ENCODE peak calls at places on chromosomes 1 and 21, in five cellular contexts. One of them, this sample, is unnamed.
A peak's percentile ranks its signal among the peaks of the same experiment; 100 is the strongest.

GRCh38 chr1:101820080-101820479 is 176.6 kb downstream of the OLFM3 start:
- DNase-seq in cardiac muscle cell: peak; percentile 61
- DNase-seq in WERI-Rb-1: peak; percentile 8
- DNase-seq in choroid plexus epithelial cell: peak; percentile 51
- DNase-seq in pancreas: peak; percentile 2
- DNase-seq in this sample: peak; percentile 13

GRCh38 chr1:223123238-223123976 is 19.6 kb downstream of the TLR5 start:
- DNase-seq in cardiac muscle cell: peak; percentile 82
- DNase-seq in WERI-Rb-1: peak; percentile 37
- DNase-seq in choroid plexus epithelial cell: peak; percentile 74
- DNase-seq in pancreas: peak; percentile 54
- DNase-seq in this sample: peak; percentile 44

GRCh38 chr1:236516929-236517704 is 6.7 kb upstream of the LGALS8 start:
- DNase-seq in cardiac muscle cell: no peak
- DNase-seq in WERI-Rb-1: no peak
- DNase-seq in choroid plexus epithelial cell: peak; percentile 92
- DNase-seq in pancreas: no peak
- DNase-seq in this sample: peak; percentile 75

GRCh38 chr1:66412689-66413088 is 121.3 kb upstream of the SGIP1 start:
- DNase-seq in cardiac muscle cell: no peak
- DNase-seq in WERI-Rb-1: no peak
- DNase-seq in choroid plexus epithelial cell: peak; percentile 41
- DNase-seq in pancreas: no peak
- DNase-seq in this sample: no peak

GRCh38 chr1:56532359-56532696 is 47.0 kb downstream of the PLPP3 start:
- DNase-seq in cardiac muscle cell: no peak
- DNase-seq in WERI-Rb-1: no peak
- DNase-seq in choroid plexus epithelial cell: no peak
- DNase-seq in pancreas: no peak
- DNase-seq in this sample: peak; percentile 32

GRCh38 chr1:214438059-214438458 is 113.3 kb downstream of the PTPN14 start:
- DNase-seq in cardiac muscle cell: peak; percentile 13
- DNase-seq in WERI-Rb-1: peak; percentile 94
- DNase-seq in choroid plexus epithelial cell: no peak
- DNase-seq in pancreas: no peak
- DNase-seq in this sample: no peak

GRCh38 chr1:185636848-185637247 is 97.3 kb upstream of the HMCN1 start:
- DNase-seq in cardiac muscle cell: no peak
- DNase-seq in WERI-Rb-1: no peak
- DNase-seq in choroid plexus epithelial cell: no peak
- DNase-seq in pancreas: no peak
- DNase-seq in this sample: no peak

GRCh38 chr1:29447368-29447767 is 211.0 kb downstream of the PTPRU start:
- DNase-seq in cardiac muscle cell: no peak
- DNase-seq in WERI-Rb-1: no peak
- DNase-seq in choroid plexus epithelial cell: no peak
- DNase-seq in pancreas: no peak
- DNase-seq in this sample: no peak

GRCh38 chr1:180269848-180270766 is 40.0 kb downstream of the LHX4 start:
- DNase-seq in cardiac muscle cell: peak; percentile 19
- DNase-seq in WERI-Rb-1: peak; percentile 75
- DNase-seq in choroid plexus epithelial cell: no peak
- DNase-seq in pancreas: peak; percentile 38
- DNase-seq in this sample: no peak

GRCh38 chr1:189431437-189431836 is 1046.2 kb downstream of the BRINP3 start:
- DNase-seq in cardiac muscle cell: no peak
- DNase-seq in WERI-Rb-1: no peak
- DNase-seq in choroid plexus epithelial cell: peak; percentile 46
- DNase-seq in pancreas: no peak
- DNase-seq in this sample: peak; percentile 37

GRCh38 chr21:37670883-37671282 is 245.4 kb downstream of the KCNJ6 start:
- DNase-seq in cardiac muscle cell: no peak
- DNase-seq in WERI-Rb-1: no peak
- DNase-seq in choroid plexus epithelial cell: peak; percentile 72
- DNase-seq in pancreas: no peak
- DNase-seq in this sample: no peak

GRCh38 chr1:234602334-234603220 is 7.4 kb downstream of the IRF2BP2 start:
- DNase-seq in cardiac muscle cell: no peak
- DNase-seq in WERI-Rb-1: no peak
- DNase-seq in choroid plexus epithelial cell: peak; percentile 94
- DNase-seq in pancreas: peak; percentile 51
- DNase-seq in this sample: peak; percentile 96

GRCh38 chr1:17826165-17826488 is 71.0 kb downstream of the ACTL8 start:
- DNase-seq in cardiac muscle cell: peak; percentile 60
- DNase-seq in WERI-Rb-1: peak; percentile 90
- DNase-seq in choroid plexus epithelial cell: peak; percentile 43
- DNase-seq in pancreas: peak; percentile 19
- DNase-seq in this sample: no peak

GRCh38 chr21:38819719-38820147 is 14.0 kb downstream of the ETS2 start:
- DNase-seq in cardiac muscle cell: no peak
- DNase-seq in WERI-Rb-1: no peak
- DNase-seq in choroid plexus epithelial cell: peak; percentile 79
- DNase-seq in pancreas: no peak
- DNase-seq in this sample: peak; percentile 61

GRCh38 chr1:185426761-185427698 is 110.0 kb upstream of the IVNS1ABP start:
- DNase-seq in cardiac muscle cell: no peak
- DNase-seq in WERI-Rb-1: no peak
- DNase-seq in choroid plexus epithelial cell: peak; percentile 15
- DNase-seq in pancreas: no peak
- DNase-seq in this sample: peak; percentile 29

GRCh38 chr1:44674113-44675000 is at the start of the genes ARMH1 and TMEM53:
- DNase-seq in cardiac muscle cell: peak; percentile 99
- DNase-seq in WERI-Rb-1: peak; percentile 99
- DNase-seq in choroid plexus epithelial cell: peak; percentile 100
- DNase-seq in pancreas: peak; percentile 100
- DNase-seq in this sample: peak; percentile 99

GRCh38 chr1:232507571-232507970 is 122.4 kb downstream of the SIPA1L2 start:
- DNase-seq in cardiac muscle cell: no peak
- DNase-seq in WERI-Rb-1: no peak
- DNase-seq in choroid plexus epithelial cell: no peak
- DNase-seq in pancreas: no peak
- DNase-seq in this sample: no peak

GRCh38 chr1:64171797-64172281 is 31.6 kb upstream of the UBE2U start:
- DNase-seq in cardiac muscle cell: no peak
- DNase-seq in WERI-Rb-1: no peak
- DNase-seq in choroid plexus epithelial cell: peak; percentile 67
- DNase-seq in pancreas: no peak
- DNase-seq in this sample: peak; percentile 50

GRCh38 chr1:85330711-85331290 is 54.4 kb upstream of the BCL10 start:
- DNase-seq in cardiac muscle cell: no peak
- DNase-seq in WERI-Rb-1: no peak
- DNase-seq in choroid plexus epithelial cell: peak; percentile 77
- DNase-seq in pancreas: peak; percentile 18
- DNase-seq in this sample: peak; percentile 94

GRCh38 chr1:177032434-177032833 is 132.1 kb downstream of the ASTN1 start:
- DNase-seq in cardiac muscle cell: no peak
- DNase-seq in WERI-Rb-1: no peak
- DNase-seq in choroid plexus epithelial cell: no peak
- DNase-seq in pancreas: no peak
- DNase-seq in this sample: no peak

GRCh38 chr1:31798433-31799195 is 17.2 kb downstream of the SPOCD1 start:
- DNase-seq in cardiac muscle cell: no peak
- DNase-seq in WERI-Rb-1: peak; percentile 79
- DNase-seq in choroid plexus epithelial cell: peak; percentile 73
- DNase-seq in pancreas: no peak
- DNase-seq in this sample: peak; percentile 80

GRCh38 chr21:21179619-21180336 is 181.6 kb downstream of the NCAM2 start:
- DNase-seq in cardiac muscle cell: no peak
- DNase-seq in WERI-Rb-1: no peak
- DNase-seq in choroid plexus epithelial cell: no peak
- DNase-seq in pancreas: no peak
- DNase-seq in this sample: no peak

GRCh38 chr1:20160034-20160433 is 20.9 kb downstream of the PLA2G2F start:
- DNase-seq in cardiac muscle cell: no peak
- DNase-seq in WERI-Rb-1: no peak
- DNase-seq in choroid plexus epithelial cell: peak; percentile 24
- DNase-seq in pancreas: no peak
- DNase-seq in this sample: peak; percentile 22

GRCh38 chr1:58934711-58935110 is 150.9 kb upstream of the JUN start:
- DNase-seq in cardiac muscle cell: no peak
- DNase-seq in WERI-Rb-1: no peak
- DNase-seq in choroid plexus epithelial cell: no peak
- DNase-seq in pancreas: no peak
- DNase-seq in this sample: peak; percentile 27

GRCh38 chr21:44992608-44993031 is 52.8 kb downstream of the SLX9 start:
- DNase-seq in cardiac muscle cell: no peak
- DNase-seq in WERI-Rb-1: no peak
- DNase-seq in choroid plexus epithelial cell: no peak
- DNase-seq in pancreas: no peak
- DNase-seq in this sample: no peak

GRCh38 chr21:20443558-20444155 is 554.6 kb upstream of the NCAM2 start:
- DNase-seq in cardiac muscle cell: peak; percentile 58
- DNase-seq in WERI-Rb-1: no peak
- DNase-seq in choroid plexus epithelial cell: peak; percentile 7
- DNase-seq in pancreas: no peak
- DNase-seq in this sample: no peak

GRCh38 chr21:46124926-46125845 is 27.3 kb downstream of the COL6A2 start:
- DNase-seq in cardiac muscle cell: no peak
- DNase-seq in WERI-Rb-1: peak; percentile 6
- DNase-seq in choroid plexus epithelial cell: no peak
- DNase-seq in pancreas: no peak
- DNase-seq in this sample: no peak

GRCh38 chr1:39540504-39541031 is 36.0 kb downstream of the PABPC4 start:
- DNase-seq in cardiac muscle cell: no peak
- DNase-seq in WERI-Rb-1: no peak
- DNase-seq in choroid plexus epithelial cell: peak; percentile 100
- DNase-seq in pancreas: no peak
- DNase-seq in this sample: peak; percentile 22

GRCh38 chr21:37593015-37593414 is 226.4 kb downstream of the DYRK1A start:
- DNase-seq in cardiac muscle cell: peak; percentile 1
- DNase-seq in WERI-Rb-1: no peak
- DNase-seq in choroid plexus epithelial cell: peak; percentile 4
- DNase-seq in pancreas: no peak
- DNase-seq in this sample: peak; percentile 6

GRCh38 chr1:234768569-234769283 is 158.7 kb upstream of the IRF2BP2 start:
- DNase-seq in cardiac muscle cell: no peak
- DNase-seq in WERI-Rb-1: peak; percentile 9
- DNase-seq in choroid plexus epithelial cell: no peak
- DNase-seq in pancreas: no peak
- DNase-seq in this sample: no peak

GRCh38 chr1:7989762-7990428 is 28.4 kb downstream of the PARK7 start:
- DNase-seq in cardiac muscle cell: no peak
- DNase-seq in WERI-Rb-1: no peak
- DNase-seq in choroid plexus epithelial cell: no peak
- DNase-seq in pancreas: no peak
- DNase-seq in this sample: no peak

GRCh38 chr1:153030895-153031294 is at the start of gene SPRR1B:
- DNase-seq in cardiac muscle cell: no peak
- DNase-seq in WERI-Rb-1: no peak
- DNase-seq in choroid plexus epithelial cell: no peak
- DNase-seq in pancreas: no peak
- DNase-seq in this sample: no peak

GRCh38 chr1:62879962-62880361 is 96.0 kb downstream of the ATG4C start:
- DNase-seq in cardiac muscle cell: no peak
- DNase-seq in WERI-Rb-1: no peak
- DNase-seq in choroid plexus epithelial cell: no peak
- DNase-seq in pancreas: no peak
- DNase-seq in this sample: no peak

GRCh38 chr1:169529068-169529642 is 43.4 kb upstream of the SLC19A2 start:
- DNase-seq in cardiac muscle cell: no peak
- DNase-seq in WERI-Rb-1: no peak
- DNase-seq in choroid plexus epithelial cell: peak; percentile 67
- DNase-seq in pancreas: peak; percentile 66
- DNase-seq in this sample: peak; percentile 15

GRCh38 chr1:228276901-228277490 is 69.2 kb downstream of the OBSCN start:
- DNase-seq in cardiac muscle cell: no peak
- DNase-seq in WERI-Rb-1: no peak
- DNase-seq in choroid plexus epithelial cell: no peak
- DNase-seq in pancreas: no peak
- DNase-seq in this sample: no peak
- H3K4me3 ChIP-seq in cardiac muscle cell: no peak overlapping the region
- H3K4me3 ChIP-seq in WERI-Rb-1: no peak overlapping the region
- H3K4me3 ChIP-seq in choroid plexus epithelial cell: no peak overlapping the region
- H3K4me3 ChIP-seq in pancreas: no peak overlapping the region
- H3K4me3 ChIP-seq in this sample: no peak overlapping the region

GRCh38 chr1:117061986-117062415 is 1.9 kb downstream of the TTF2 start:
- DNase-seq in cardiac muscle cell: no peak
- DNase-seq in WERI-Rb-1: no peak
- DNase-seq in choroid plexus epithelial cell: peak; percentile 79
- DNase-seq in pancreas: no peak
- DNase-seq in this sample: peak; percentile 87
- H3K4me3 ChIP-seq in cardiac muscle cell: no peak overlapping the region
- H3K4me3 ChIP-seq in WERI-Rb-1: no peak overlapping the region
- H3K4me3 ChIP-seq in choroid plexus epithelial cell: no peak overlapping the region
- H3K4me3 ChIP-seq in pancreas: no peak overlapping the region
- H3K4me3 ChIP-seq in this sample: no peak overlapping the region

GRCh38 chr1:71351438-71351837 is 270.6 kb upstream of the ZRANB2 start:
- DNase-seq in cardiac muscle cell: no peak
- DNase-seq in WERI-Rb-1: no peak
- DNase-seq in choroid plexus epithelial cell: peak; percentile 80
- DNase-seq in pancreas: no peak
- DNase-seq in this sample: peak; percentile 72
- H3K4me3 ChIP-seq in cardiac muscle cell: no peak overlapping the region
- H3K4me3 ChIP-seq in WERI-Rb-1: no peak overlapping the region
- H3K4me3 ChIP-seq in choroid plexus epithelial cell: no peak overlapping the region
- H3K4me3 ChIP-seq in pancreas: no peak overlapping the region
- H3K4me3 ChIP-seq in this sample: no peak overlapping the region

DNA sequence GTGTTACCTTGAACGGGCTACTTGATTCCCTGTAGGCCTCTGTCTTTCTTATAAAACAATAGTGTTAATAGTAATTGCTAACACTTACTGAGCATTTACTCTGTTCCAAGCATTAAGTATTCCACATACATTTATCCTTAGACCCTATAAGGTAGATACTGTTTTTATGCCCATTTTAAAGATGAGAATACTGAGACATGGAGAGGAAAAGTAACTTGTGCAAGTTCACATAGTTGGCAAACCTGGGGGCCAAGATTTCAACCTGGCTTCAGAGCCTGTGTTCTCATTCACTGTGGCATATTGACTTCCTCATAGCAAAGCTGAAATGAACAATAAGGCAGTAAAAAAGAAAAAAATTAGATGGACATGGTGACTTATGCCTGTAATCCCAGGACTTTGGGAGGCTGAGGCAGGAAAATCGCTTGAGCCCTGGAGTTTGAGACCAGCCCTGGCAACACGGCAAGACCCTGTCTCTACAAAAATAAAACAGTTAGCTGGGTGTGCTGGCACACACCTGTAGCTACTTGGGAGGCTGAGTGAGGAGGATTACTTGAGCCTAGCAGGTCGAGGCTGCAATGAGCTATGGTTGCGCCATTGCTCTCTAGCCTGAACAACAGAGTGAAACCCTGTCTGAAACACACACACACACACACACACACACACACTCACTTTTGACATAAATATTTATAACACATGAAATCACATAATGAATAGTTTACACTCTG is 19.6 kb upstream of the HMGN2 start:
- DNase-seq in cardiac muscle cell: no peak
- DNase-seq in WERI-Rb-1: no peak
- DNase-seq in choroid plexus epithelial cell: no peak
- DNase-seq in pancreas: no peak
- DNase-seq in this sample: no peak
- H3K4me3 ChIP-seq in cardiac muscle cell: no peak overlapping the region
- H3K4me3 ChIP-seq in WERI-Rb-1: no peak overlapping the region
- H3K4me3 ChIP-seq in choroid plexus epithelial cell: no peak overlapping the region
- H3K4me3 ChIP-seq in pancreas: no peak overlapping the region
- H3K4me3 ChIP-seq in this sample: no peak overlapping the region